ENCODE peak calls at places on chromosomes 7 and 10, in six cellular contexts. D is HTR-8/SVneo; K is neural crest cell; S is small intestine; H is activated T-helper 1 cell treated with anti-CD3 and anti-CD28 coated beads, Interleukin-2, amount 50 U/mL, for 16 hours; I is mucosa of descending colon. C is an unnamed sample.

GRCh38 chr7:26346611-26347200 is 55.0 kb downstream of the SNX10 start:
- DNase-seq in K (no peak), S (no peak), H (no peak), D (peak), I (no peak), C (no peak)

GRCh38 chr10:11403116-11403515 is 208.3 kb downstream of the USP6NL start:
- DNase-seq in S (peak), H (peak), D (no peak), I (peak), K (no peak), C (no peak)

GRCh38 chr10:86287422-86287793 is 79.2 kb downstream of the GRID1 start:
- DNase-seq in D (no peak), K (no peak), I (no peak), H (no peak), S (no peak), C (no peak)

GRCh38 chr10:13717936-13718772 is 131.4 kb downstream of the PRPF18 start:
- DNase-seq in K (no peak), S (peak), D (no peak), I (peak), H (peak), C (peak)

GRCh38 chr7:16719699-16720098 is 33.9 kb upstream of the TSPAN13 start:
- DNase-seq in K (no peak), D (no peak), S (peak), I (no peak), H (no peak), C (no peak)

GRCh38 chr7:54846272-54846671 is 87.3 kb upstream of the SEC61G start:
- DNase-seq in H (no peak), I (no peak), D (no peak), K (no peak), S (no peak), C (no peak)

GRCh38 chr10:48389272-48389671 is 82.8 kb downstream of the MAPK8 start:
- DNase-seq in D (no peak), S (peak), K (no peak), I (no peak), H (no peak), C (no peak)

GRCh38 chr10:123563581-123563855 is 102.6 kb upstream of the GPR26 start:
- DNase-seq in D (no peak), S (no peak), H (no peak), K (no peak), I (no peak), C (no peak)

GRCh38 chr10:34223658-34224057 is 591.4 kb downstream of the PARD3 start:
- DNase-seq in S (peak), K (no peak), I (no peak), H (no peak), D (no peak), C (no peak)

GRCh38 chr10:11560076-11560709 is 51.3 kb downstream of the USP6NL start:
- DNase-seq in K (no peak), I (no peak), D (no peak), S (peak), H (no peak), C (no peak)

GRCh38 chr7:27091125-27091524 is 4.7 kb downstream of the HOXA1 start:
- DNase-seq in D (no peak), K (no peak), I (no peak), H (no peak), S (no peak), C (no peak)

GRCh38 chr7:47536705-47537611 is 45.0 kb downstream of the TNS3 start:
- DNase-seq in S (peak), D (no peak), H (no peak), K (no peak), I (peak), C (peak)

GRCh38 chr7:99615989-99616358 is 772 bp upstream of the ZSCAN25 start:
- DNase-seq in I (no peak), K (no peak), H (no peak), S (no peak), D (no peak), C (no peak)

GRCh38 chr10:7410800-7411670 is at the start of gene SFMBT2:
- DNase-seq in I (peak), S (peak), D (peak), H (peak), K (peak), C (peak)

GRCh38 chr10:13528138-13528874 is 508 bp downstream of the BEND7 start:
- DNase-seq in H (no peak), I (peak), D (no peak), K (peak), S (peak), C (no peak)

GRCh38 chr10:68594405-68594804 is 34.3 kb downstream of the TET1 start:
- DNase-seq in K (no peak), H (no peak), I (no peak), S (no peak), D (peak), C (no peak)

GRCh38 chr7:128137096-128137655 is 103.9 kb upstream of the LEP start:
- DNase-seq in D (peak), H (no peak), K (no peak), S (no peak), I (no peak), C (no peak)

GRCh38 chr10:97904026-97904410 is 54.4 kb downstream of the GOLGA7B start:
- DNase-seq in H (no peak), D (no peak), S (no peak), K (no peak), I (no peak), C (no peak)

GRCh38 chr7:123393623-123394022 is 140.8 kb downstream of the IQUB start:
- DNase-seq in D (no peak), K (no peak), H (no peak), S (no peak), I (no peak), C (no peak)

GRCh38 chr7:44104880-44105771 is 981 bp downstream of the AEBP1 start:
- DNase-seq in D (peak), S (no peak), K (no peak), I (no peak), H (no peak), C (no peak)

GRCh38 chr10:119208553-119208940 is 1.2 kb downstream of the GRK5 start:
- DNase-seq in S (no peak), I (no peak), K (no peak), H (no peak), D (no peak), C (no peak)

GRCh38 chr10:108060246-108060645 is 895.7 kb upstream of the SORCS1 start:
- DNase-seq in S (no peak), K (no peak), I (no peak), H (no peak), D (no peak), C (no peak)

GRCh38 chr10:110138197-110138812 is 69.1 kb upstream of the MXI1 start:
- DNase-seq in H (no peak), I (no peak), S (peak), D (peak), K (no peak), C (no peak)